ENCODE peak calls at places on chromosomes 12 and 14, in four cellular contexts. C is MM.1S, I is GM23338, M is hepatocyte. N is an unnamed sample.

GRCh38 chr12:121202407-121203355 is 7.2 kb upstream of the P2RX4 start:
- DNase-seq in C (no peak), I (no peak), M (no peak), N (no peak)

GRCh38 chr12:95739561-95740313 is 50.8 kb downstream of the NTN4 start:
- DNase-seq in C (no peak), I (no peak), M (no peak), N (no peak)

GRCh38 chr12:121811434-121812319 is 7.9 kb downstream of the SETD1B start:
- DNase-seq in C (peak), I (peak), M (peak), N (peak)

GRCh38 chr12:59113831-59114273 is 193.5 kb upstream of the LRIG3 start:
- DNase-seq in C (peak), I (peak), M (peak), N (peak)

GRCh38 chr12:89566615-89567014 is 40.8 kb upstream of the POC1B start:
- DNase-seq in C (no peak), I (no peak), M (no peak), N (no peak)

GRCh38 chr12:124162151-124163110 is 132.5 kb upstream of the RFLNA start:
- DNase-seq in C (no peak), I (no peak), M (no peak), N (peak)

GRCh38 chr14:91996951-91997371 is 42.9 kb downstream of the TRIP11 start:
- DNase-seq in C (peak), I (peak), M (peak), N (peak)

GRCh38 chr12:8026282-8026637 is 6.3 kb upstream of the FOXJ2 start:
- DNase-seq in C (no peak), I (no peak), M (no peak), N (no peak)

GRCh38 chr14:95346820-95347219 is 27.1 kb upstream of the CLMN start:
- DNase-seq in C (no peak), I (peak), M (no peak), N (no peak)

GRCh38 chr12:123165537-123165936 is 14.6 kb upstream of the PITPNM2 start:
- DNase-seq in C (no peak), I (no peak), M (no peak), N (no peak)

GRCh38 chr12:132827763-132828703 is 636 bp downstream of the GOLGA3 start:
- DNase-seq in C (no peak), I (peak), M (peak), N (peak)

GRCh38 chr14:73783107-73783727 is 68.4 kb upstream of the PTGR2 start:
- DNase-seq in C (no peak), I (peak), M (no peak), N (no peak)

GRCh38 chr12:71871116-71871515 is 31.6 kb downstream of the TBC1D15 start:
- DNase-seq in C (no peak), I (no peak), M (no peak), N (no peak)

GRCh38 chr12:111074559-111074958 is 154.2 kb upstream of the MYL2 start:
- DNase-seq in C (no peak), I (no peak), M (no peak), N (no peak)

GRCh38 chr12:104712477-104712876 is 245.6 kb downstream of the SLC41A2 start:
- DNase-seq in C (no peak), I (no peak), M (no peak), N (no peak)

GRCh38 chr14:90567991-90568390 is 171.2 kb downstream of the CALM1 start:
- DNase-seq in C (no peak), I (peak), M (no peak), N (no peak)

GRCh38 chr14:68285421-68286179 is 466.0 kb downstream of the RAD51B start:
- DNase-seq in C (no peak), I (no peak), M (no peak), N (peak)

GRCh38 chr12:101019667-101020066 is 190.4 kb downstream of the SLC5A8 start:
- DNase-seq in C (no peak), I (no peak), M (no peak), N (no peak)

GRCh38 chr12:76375939-76376338 is 27.7 kb upstream of the BBS10 start:
- DNase-seq in C (no peak), I (no peak), M (no peak), N (no peak)

GRCh38 chr14:37591311-37591940 is 3.6 kb downstream of the FOXA1 start:
- DNase-seq in C (no peak), I (peak), M (peak), N (no peak)

GRCh38 chr12:49832836-49833421 is 4.7 kb upstream of the NCKAP5L start:
- DNase-seq in C (no peak), I (no peak), M (no peak), N (no peak)

GRCh38 chr12:1828863-1829262 is 8.5 kb downstream of the LRTM2 start:
- DNase-seq in C (no peak), I (no peak), M (no peak), N (no peak)

GRCh38 chr12:122862872-122863701 is 27.8 kb downstream of the HIP1R start:
- DNase-seq in C (no peak), I (no peak), M (peak), N (no peak)

GRCh38 chr12:29734299-29734698 is 49.4 kb downstream of the TMTC1 start:
- DNase-seq in C (no peak), I (no peak), M (no peak), N (no peak)

GRCh38 chr12:29734748-29735147 is 49.0 kb downstream of the TMTC1 start:
- DNase-seq in C (no peak), I (no peak), M (no peak), N (no peak)

GRCh38 chr12:29733060-29733459 is 50.7 kb downstream of the TMTC1 start:
- DNase-seq in C (no peak), I (no peak), M (no peak), N (no peak)

GRCh38 chr12:29737616-29738015 is 46.1 kb downstream of the TMTC1 start:
- DNase-seq in C (no peak), I (no peak), M (no peak), N (no peak)

DNA sequence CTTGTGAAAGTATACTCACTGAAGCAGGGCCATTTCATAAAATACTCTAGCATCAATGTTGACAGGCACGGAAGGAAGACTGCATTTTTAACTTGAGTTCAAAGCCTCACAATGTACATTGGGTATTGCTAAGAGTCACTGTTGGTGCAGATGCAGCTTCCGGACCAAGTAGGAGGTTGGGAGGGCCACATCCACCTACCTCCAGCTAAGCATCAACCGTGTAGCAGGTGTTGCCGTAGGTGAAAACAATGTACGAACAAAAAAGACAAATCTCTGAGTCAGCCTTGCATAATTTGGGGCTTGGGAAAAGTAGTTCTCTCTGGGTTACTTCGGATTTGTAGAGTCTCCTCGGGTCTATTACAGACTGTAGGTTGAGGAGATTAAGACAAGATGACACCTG is 48.1 kb downstream of the TMTC1 start:
- DNase-seq in C (no peak), I (no peak), M (no peak), N (no peak)
- TF ChIP-seq EZH2phosphoT487 in C (no peak), I (no peak), M (no peak), N (no peak)

GRCh38 chr12:81330480-81330879 is 252.6 kb downstream of the ACSS3 start:
- DNase-seq in C (no peak), I (peak), M (no peak), N (no peak)
- TF ChIP-seq CTCF in C (peak), I (peak), M (no peak), N (peak)

GRCh38 chr12:53756300-53757094 is 4.7 kb upstream of the CISTR start:
- DNase-seq in C (no peak), I (peak), M (no peak), N (peak)
- H3K4me2 ChIP-seq in C (peak), I (peak), M (peak), N (peak)

GRCh38 chr14:79483472-79483871 is 727.8 kb downstream of the DIO2 start:
- DNase-seq in C (no peak), I (no peak), M (no peak), N (no peak)
- TF ChIP-seq EZH2phosphoT487 in C (no peak), I (no peak), M (no peak), N (no peak)

N was measured in OCI-LY7.